ENCODE peak calls at places on chromosomes 16 and 17, in five cellular contexts. J, D, N, I and Y are unnamed samples.

GRCh38 chr16:57892447-57893096 is 78.4 kb downstream of the CNGB1 start:
- DNase-seq in J (no peak), D (no peak), N (no peak), I (no peak), Y (no peak)

GRCh38 chr17:28406478-28406824 is 439 bp upstream of the SLC46A1 start:
- DNase-seq in J (no peak), D (no peak), N (no peak), I (peak; percentile 70), Y (no peak)

GRCh38 chr17:71762526-71762925 is 358.3 kb upstream of the SOX9 start:
- DNase-seq in J (no peak), D (no peak), N (no peak), I (no peak), Y (no peak)

GRCh38 chr16:63067141-63067540 is 1030.9 kb upstream of the CDH8 start:
- DNase-seq in J (no peak), D (no peak), N (no peak), I (no peak), Y (no peak)

GRCh38 chr16:74450236-74450635 is 29.0 kb upstream of the CLEC18B start:
- DNase-seq in J (no peak), D (no peak), N (no peak), I (no peak), Y (no peak)

GRCh38 chr17:46003907-46004748 is 5.1 kb downstream of the STH start:
- DNase-seq in J (no peak), D (peak; percentile 85), N (no peak), I (no peak), Y (peak; percentile 78)

GRCh38 chr17:72556944-72557826 is 436.4 kb downstream of the SOX9 start:
- DNase-seq in J (peak; percentile 67), D (peak; percentile 61), N (peak; percentile 59), I (peak; percentile 95), Y (peak; percentile 22)

GRCh38 chr17:34859652-34860051 is 101.6 kb downstream of the CCT6B start:
- DNase-seq in J (no peak), D (no peak), N (no peak), I (no peak), Y (no peak)

GRCh38 chr16:12588510-12588909 is 215.2 kb downstream of the CPPED1 start:
- DNase-seq in J (peak; percentile 5), D (no peak), N (no peak), I (no peak), Y (no peak)

GRCh38 chr16:27449434-27450188 is 47.6 kb downstream of the IL21R start:
- DNase-seq in J (peak; percentile 79), D (no peak), N (peak; percentile 70), I (no peak), Y (no peak)

GRCh38 chr16:56300901-56301351 is 109.6 kb downstream of the GNAO1 start:
- DNase-seq in J (no peak), D (no peak), N (no peak), I (no peak), Y (no peak)

GRCh38 chr17:50944054-50944901 is 78.1 kb upstream of the TOB1 start:
- DNase-seq in J (peak; percentile 84), D (peak; percentile 87), N (peak; percentile 80), I (peak; percentile 73), Y (peak; percentile 80)

GRCh38 chr17:28335959-28336871 is 654 bp downstream of the TNFAIP1 start:
- DNase-seq in J (peak; percentile 49), D (peak; percentile 37), N (peak; percentile 20), I (peak; percentile 90), Y (peak; percentile 39)